ENCODE peak calls at places on chromosomes 1 and 21, in nine cellular contexts. Q is colonic mucosa, M is lower lobe of right lung, Z is heart left ventricle, U is uterus, W is right lobe of liver, G is thyroid gland, N is GM12864, Y is testis. C is an unnamed sample.

GRCh38 chr1:204975568-204976235 is 67.3 kb upstream of the CNTN2 start:
- DNase-seq in W (no peak), Y (peak), G (peak), U (no peak), Z (peak), N (no peak), M (no peak), Q (peak), C (no peak)

GRCh38 chr1:820962-821361 is 102.8 kb upstream of the SAMD11 start:
- DNase-seq in N (no peak), M (no peak), Q (no peak), U (no peak), Y (no peak), Z (no peak), G (no peak), W (no peak), C (no peak)

GRCh38 chr1:86779308-86780191 is 75.2 kb downstream of the SH3GLB1 start:
- DNase-seq in Q (peak), G (peak), N (no peak), Y (no peak), Z (no peak), W (no peak), M (no peak), U (no peak), C (peak)

GRCh38 chr1:183609313-183609712 is 19.1 kb upstream of the NCF2 start:
- DNase-seq in Z (peak), U (peak), Y (peak), W (no peak), Q (peak), M (peak), G (no peak), N (no peak), C (peak)

GRCh38 chr1:224541072-224541790 is 74.9 kb upstream of the CNIH3 start:
- DNase-seq in Y (no peak), Q (no peak), Z (no peak), U (no peak), W (no peak), N (no peak), G (no peak), M (no peak), C (no peak)

GRCh38 chr21:46021398-46021797 is 39.8 kb downstream of the COL6A1 start:
- DNase-seq in W (no peak), Y (no peak), G (no peak), Q (no peak), M (no peak), Z (no peak), U (no peak), N (no peak), C (no peak)

GRCh38 chr1:160374701-160375443 is 8.0 kb downstream of the NHLH1 start:
- DNase-seq in U (no peak), G (no peak), M (no peak), Q (no peak), N (no peak), W (no peak), Y (peak), Z (no peak), C (no peak)

GRCh38 chr21:31801551-31802234 is 69.8 kb upstream of the SCAF4 start:
- DNase-seq in M (no peak), U (no peak), Y (no peak), G (no peak), Z (no peak), Q (no peak), N (no peak), W (no peak), C (no peak)

GRCh38 chr1:49817681-49818080 is 206.1 kb downstream of the AGBL4 start:
- DNase-seq in U (no peak), W (no peak), Y (no peak), Z (no peak), G (no peak), M (no peak), Q (no peak), N (no peak), C (no peak)

GRCh38 chr1:10680487-10680886 is 116.0 kb downstream of the CASZ1 start:
- DNase-seq in Y (no peak), Z (peak), Q (no peak), U (peak), W (no peak), N (no peak), M (peak), G (peak), C (no peak)

GRCh38 chr1:205440476-205441317 is 15.1 kb downstream of the BLACAT1 start:
- DNase-seq in Z (peak), W (no peak), M (peak), N (peak), Q (peak), U (peak), Y (peak), G (peak), C (no peak)

GRCh38 chr1:176566004-176566975 is 103.3 kb downstream of the PAPPA2 start:
- DNase-seq in Y (no peak), M (no peak), U (no peak), Q (peak), W (no peak), N (no peak), G (no peak), Z (peak), C (no peak)

GRCh38 chr1:207414606-207415108 is 39.5 kb upstream of the CR2 start:
- DNase-seq in G (no peak), U (no peak), Z (no peak), W (no peak), Y (no peak), M (no peak), Q (no peak), N (peak), C (no peak)

GRCh38 chr1:114466334-114467014 is 44.5 kb downstream of the TRIM33 start:
- DNase-seq in U (no peak), Z (no peak), G (no peak), N (no peak), W (no peak), M (no peak), Q (no peak), Y (no peak), C (no peak)

GRCh38 chr1:23936481-23937176 is 23.0 kb upstream of the PNRC2 start:
- DNase-seq in Q (no peak), Y (no peak), M (no peak), G (no peak), W (no peak), Z (no peak), N (no peak), U (no peak), C (no peak)

GRCh38 chr1:226549094-226549936 is 751 bp downstream of the STUM start:
- DNase-seq in G (no peak), W (no peak), M (no peak), U (no peak), Y (no peak), Z (no peak), N (no peak), Q (peak), C (no peak)

GRCh38 chr1:19437911-19438310 is 47.4 kb downstream of the CAPZB start:
- DNase-seq in N (no peak), Q (no peak), Y (peak), U (peak), M (peak), W (no peak), Z (peak), G (peak), C (peak)

GRCh38 chr1:178241057-178241456 is 147.2 kb downstream of the RASAL2 start:
- DNase-seq in Q (no peak), Z (no peak), Y (no peak), G (no peak), N (no peak), M (no peak), W (no peak), U (no peak), C (no peak)
- H3K4me3 ChIP-seq in Q (no peak), Z (no peak), Y (no peak), G (no peak), N (no peak), M (no peak), W (no peak), U (no peak), C (no peak)

GRCh38 chr1:35442737-35443136 is 114.5 kb downstream of the KIAA0319L start:
- DNase-seq in U (no peak), Q (no peak), Z (no peak), G (peak), W (no peak), N (no peak), Y (no peak), M (no peak), C (no peak)
- H3K4me3 ChIP-seq in U (no peak), Q (no peak), Z (no peak), G (no peak), W (no peak), N (no peak), Y (no peak), M (no peak), C (no peak)

DNA sequence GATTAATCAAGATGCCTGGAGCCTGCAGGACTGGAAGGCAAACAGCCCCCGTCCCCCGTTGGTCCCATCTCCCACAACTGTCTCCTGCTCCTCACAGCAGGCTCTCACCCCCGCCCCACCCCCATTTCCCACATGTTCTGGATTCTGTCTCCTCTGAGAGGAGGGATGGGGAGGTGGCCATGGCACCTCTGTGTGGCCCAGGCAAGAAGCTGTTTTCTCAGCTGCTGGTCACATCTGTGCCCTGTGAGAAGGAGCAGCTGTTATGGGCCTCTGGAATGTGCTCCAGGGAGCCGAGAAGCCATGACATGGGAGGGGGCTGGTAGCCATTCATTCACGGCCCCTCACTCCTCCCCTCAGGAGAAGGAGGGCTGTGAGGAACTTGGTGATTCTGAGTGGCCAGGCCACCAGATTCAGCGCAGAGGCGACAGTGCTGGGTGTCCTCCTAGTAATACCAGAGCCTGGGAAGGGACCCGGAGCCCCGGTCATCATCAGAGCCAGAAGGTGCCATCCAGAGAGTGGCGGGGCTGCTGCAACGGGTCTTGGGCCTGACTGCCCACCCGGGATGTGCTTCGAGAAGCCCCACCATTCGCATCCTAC is 1.4 kb downstream of the NES start:
- DNase-seq in U (peak), Q (no peak), W (no peak), Z (no peak), M (no peak), Y (peak), N (no peak), G (no peak), C (peak)
- H3K4me3 ChIP-seq in U (peak), Q (peak), W (peak), Z (peak), M (peak), Y (peak), N (no peak), G (no peak), C (peak)

GRCh38 chr1:185733818-185734709 is at the start of gene HMCN1:
- DNase-seq in Y (peak), W (peak), G (peak), U (peak), Z (peak), N (no peak), M (peak), Q (peak), C (no peak)
- H3K4me3 ChIP-seq in Y (peak), W (peak), G (no peak), U (peak), Z (peak), N (no peak), M (peak), Q (peak), C (peak)

C was measured in skeletal muscle cell.